ENCODE peak calls at places on chromosomes 5 and 9, in seven cellular contexts. W is mesendoderm; M is naive thymus-derived CD4-positive, alpha-beta T cell; O is body of pancreas; V is PC-3; X is SJSA1; R is IMR-90. U is an unnamed sample. For H3K36me3, the result is how much of the 10 kb centered on the place peaks cover.

GRCh38 chr5:59640411-59640810 is 253.1 kb downstream of the PDE4D start:
- DNase-seq in R (no peak), V (peak), W (no peak), O (no peak), X (no peak), M (no peak), U (no peak)

GRCh38 chr9:77588319-77588937 is 59.7 kb downstream of the GNA14 start:
- DNase-seq in W (peak), M (no peak), O (no peak), V (peak), R (peak), X (peak), U (no peak)

GRCh38 chr5:179422213-179422839 is 77.1 kb upstream of the ADAMTS2 start:
- DNase-seq in X (no peak), R (no peak), W (no peak), V (no peak), O (no peak), M (no peak), U (peak)

GRCh38 chr9:104927216-104927911 is 591 bp downstream of the ABCA1 start:
- DNase-seq in X (peak), R (peak), W (peak), V (peak), O (peak), M (peak), U (peak)

GRCh38 chr9:16367605-16368424 is 502.7 kb downstream of the BNC2 start:
- DNase-seq in W (peak), M (no peak), O (no peak), V (peak), X (no peak), R (peak), U (no peak)

GRCh38 chr5:11377896-11378295 is 526.4 kb downstream of the CTNND2 start:
- DNase-seq in X (no peak), W (peak), O (no peak), V (no peak), R (no peak), M (no peak), U (no peak)

GRCh38 chr9:137665697-137666504 is 47.1 kb downstream of the EHMT1 start:
- DNase-seq in R (no peak), X (no peak), V (no peak), O (no peak), W (peak), M (no peak), U (peak)

GRCh38 chr9:17906204-17906840 is 327.5 kb downstream of the SH3GL2 start:
- DNase-seq in O (no peak), W (peak), M (no peak), V (no peak), R (no peak), X (no peak), U (peak)

GRCh38 chr5:130890610-130891009 is 274.4 kb downstream of the HINT1 start:
- DNase-seq in M (no peak), R (no peak), O (no peak), W (no peak), V (no peak), X (no peak), U (no peak)

GRCh38 chr5:176473335-176474006 is 25.3 kb downstream of the FAF2 start:
- DNase-seq in V (peak), M (no peak), X (peak), O (no peak), R (peak), W (no peak), U (no peak)

GRCh38 chr5:177176175-177176704 is 42.7 kb downstream of the NSD1 start:
- DNase-seq in W (no peak), M (no peak), R (no peak), O (no peak), V (no peak), X (no peak), U (peak)

GRCh38 chr5:10695055-10695649 is 65.9 kb downstream of the DAP start:
- DNase-seq in V (peak), M (no peak), R (peak), W (peak), O (peak), X (peak), U (peak)

GRCh38 chr5:148873120-148873519 is 46.7 kb downstream of the ADRB2 start:
- DNase-seq in O (no peak), V (no peak), W (no peak), M (no peak), R (no peak), X (no peak), U (no peak)

GRCh38 chr5:127412698-127413097 is 104.7 kb upstream of the PRRC1 start:
- DNase-seq in M (no peak), W (no peak), R (no peak), V (no peak), X (no peak), O (no peak), U (no peak)

GRCh38 chr5:74865799-74866652 is at the start of gene FAM169A:
- DNase-seq in X (peak), M (peak), R (peak), O (peak), W (peak), V (peak), U (peak)

GRCh38 chr9:137798901-137799629 is 78.5 kb upstream of the CACNA1B start:
- DNase-seq in X (no peak), V (no peak), M (no peak), R (no peak), O (no peak), W (no peak), U (no peak)

GRCh38 chr5:61280205-61280604 is 51.9 kb upstream of the ZSWIM6 start:
- DNase-seq in X (no peak), R (peak), W (no peak), M (peak), V (peak), O (peak), U (no peak)

GRCh38 chr9:129568560-129569505 is 52.1 kb downstream of the C9orf50 start:
- DNase-seq in M (peak), R (no peak), O (peak), V (no peak), W (peak), X (no peak), U (peak)

GRCh38 chr5:147912015-147912414 is 5.7 kb upstream of the C5orf46 start:
- DNase-seq in R (no peak), W (no peak), V (no peak), O (no peak), X (no peak), M (no peak), U (no peak)

GRCh38 chr9:15135167-15135792 is 171.7 kb downstream of the TTC39B start:
- DNase-seq in V (peak), W (peak), O (peak), M (peak), X (peak), R (peak), U (no peak)

DNA sequence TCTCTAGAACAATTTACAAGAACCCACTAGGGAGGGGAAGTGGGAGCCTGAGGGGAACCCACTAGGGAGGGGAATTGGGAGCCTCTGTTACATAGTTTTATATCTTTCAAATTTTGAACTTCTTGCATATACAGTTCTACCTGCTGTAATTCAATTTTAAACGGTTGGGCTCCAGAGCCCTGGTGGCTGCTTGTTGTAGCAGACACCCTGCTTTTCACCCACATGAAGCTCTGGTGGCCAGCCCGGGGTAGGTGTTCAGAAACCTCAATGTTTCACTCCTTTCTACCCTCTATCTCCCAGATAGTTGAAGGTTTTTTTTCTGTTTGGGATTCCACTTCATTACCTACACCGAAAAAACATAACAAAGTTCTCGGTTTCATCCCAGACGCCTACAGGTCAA is 124.4 kb downstream of the TMEM174 start:
- DNase-seq in R (no peak), W (no peak), M (no peak), X (no peak), V (no peak), O (no peak), U (no peak)
- H3K27ac ChIP-seq in R (no peak), W (no peak), M (no peak), X (no peak), V (no peak), O (no peak), U (no peak)

GRCh38 chr5:91864902-91865420 is 481.8 kb upstream of the ARRDC3 start:
- DNase-seq in R (no peak), O (no peak), W (no peak), M (no peak), X (no peak), V (peak), U (no peak)
- H3K36me3 ChIP-seq in R (under half), O (under half), W (under half), M (under half), X (under half), V (under half), U (under half)

GRCh38 chr5:146073239-146073900 is 32.0 kb downstream of the PLAC8L1 start:
- DNase-seq in V (no peak), O (peak), R (no peak), W (peak), X (no peak), M (no peak), U (no peak)
- H3K27ac ChIP-seq in V (no peak), O (no peak), R (no peak), W (no peak), X (no peak), M (no peak), U (no peak)

GRCh38 chr9:133405508-133406009 is 12.3 kb downstream of the REXO4 start:
- DNase-seq in M (no peak), W (no peak), O (no peak), R (peak), X (no peak), V (no peak), U (no peak)

GRCh38 chr9:133406039-133406438 is 11.8 kb downstream of the REXO4 start:
- DNase-seq in M (no peak), R (no peak), W (no peak), V (no peak), O (no peak), X (no peak), U (no peak)

GRCh38 chr9:133406480-133407307 is 11.1 kb downstream of the REXO4 start:
- DNase-seq in R (peak), V (peak), W (peak), X (peak), O (peak), M (peak), U (peak)

GRCh38 chr9:133404440-133405002 is 13.3 kb downstream of the REXO4 start:
- DNase-seq in R (no peak), X (no peak), M (no peak), W (no peak), O (no peak), V (no peak), U (no peak)

GRCh38 chr9:133408042-133408441 is 9.8 kb downstream of the REXO4 start:
- DNase-seq in W (no peak), X (no peak), V (no peak), R (no peak), O (no peak), M (no peak), U (no peak)
- H3K36me3 ChIP-seq in W (under half), X (half or more), V (under half), R (half or more), O (under half), M (under half), U (half or more)

GRCh38 chr9:36036780-36037579 is at the start of gene RECK:
- DNase-seq in V (peak), X (peak), R (peak), M (peak), W (peak), O (peak), U (peak)
- H3K27ac ChIP-seq in V (no peak), X (peak), R (peak), M (peak), W (peak), O (peak), U (peak)

DNA sequence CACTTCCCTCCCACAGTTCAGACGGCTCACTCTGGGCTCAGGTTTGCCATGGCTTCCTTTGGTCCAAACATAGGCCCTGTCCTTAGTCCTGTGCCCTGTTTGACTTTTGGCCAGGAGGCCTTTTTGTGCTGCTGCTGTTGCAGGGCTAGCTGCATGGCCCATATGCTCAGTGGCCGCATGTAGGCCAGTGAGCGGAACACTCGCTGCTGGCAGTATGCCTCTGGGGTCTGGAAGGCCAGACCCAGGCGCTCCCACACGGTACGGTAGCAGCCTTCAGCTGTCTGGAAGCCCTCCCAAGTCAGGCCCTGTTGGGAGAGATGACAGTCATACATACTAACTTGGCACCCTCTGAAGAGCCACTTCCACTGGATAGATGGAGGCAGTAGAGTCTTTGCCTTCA is 4.7 kb downstream of the CREB3 start:
- DNase-seq in O (no peak), W (no peak), R (no peak), V (no peak), X (no peak), M (no peak), U (no peak)
- H3K36me3 ChIP-seq in O (under half), W (under half), R (half or more), V (under half), X (half or more), M (under half), U (half or more)

DNA sequence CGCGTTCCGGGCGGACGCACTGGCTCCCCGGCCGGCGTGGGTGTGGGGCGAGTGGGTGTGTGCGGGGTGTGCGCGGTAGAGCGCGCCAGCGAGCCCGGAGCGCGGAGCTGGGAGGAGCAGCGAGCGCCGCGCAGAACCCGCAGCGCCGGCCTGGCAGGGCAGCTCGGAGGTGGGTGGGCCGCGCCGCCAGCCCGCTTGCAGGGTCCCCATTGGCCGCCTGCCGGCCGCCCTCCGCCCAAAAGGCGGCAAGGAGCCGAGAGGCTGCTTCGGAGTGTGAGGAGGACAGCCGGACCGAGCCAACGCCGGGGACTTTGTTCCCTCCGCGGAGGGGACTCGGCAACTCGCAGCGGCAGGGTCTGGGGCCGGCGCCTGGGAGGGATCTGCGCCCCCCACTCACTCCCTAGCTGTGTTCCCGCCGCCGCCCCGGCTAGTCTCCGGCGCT is at the start of gene DAPK1:
- DNase-seq in X (peak), W (peak), O (peak), V (no peak), R (no peak), M (no peak), U (peak)
- H3K27ac ChIP-seq in X (peak), W (peak), O (peak), V (no peak), R (no peak), M (no peak), U (peak)

GRCh38 chr9:134827993-134828392 is 52.6 kb upstream of the FCN2 start:
- DNase-seq in V (no peak), O (no peak), X (no peak), M (no peak), R (no peak), W (no peak), U (no peak)

GRCh38 chr9:134829356-134829937 is 51.2 kb upstream of the FCN2 start:
- DNase-seq in R (no peak), V (no peak), X (no peak), M (no peak), O (no peak), W (no peak), U (no peak)

GRCh38 chr9:134828892-134829291 is 51.7 kb upstream of the FCN2 start:
- DNase-seq in O (no peak), R (no peak), V (no peak), W (no peak), X (no peak), M (no peak), U (no peak)

GRCh38 chr9:134826336-134827246 is 54.0 kb upstream of the FCN2 start:
- DNase-seq in M (no peak), R (no peak), W (no peak), O (no peak), X (no peak), V (no peak), U (no peak)

DNA sequence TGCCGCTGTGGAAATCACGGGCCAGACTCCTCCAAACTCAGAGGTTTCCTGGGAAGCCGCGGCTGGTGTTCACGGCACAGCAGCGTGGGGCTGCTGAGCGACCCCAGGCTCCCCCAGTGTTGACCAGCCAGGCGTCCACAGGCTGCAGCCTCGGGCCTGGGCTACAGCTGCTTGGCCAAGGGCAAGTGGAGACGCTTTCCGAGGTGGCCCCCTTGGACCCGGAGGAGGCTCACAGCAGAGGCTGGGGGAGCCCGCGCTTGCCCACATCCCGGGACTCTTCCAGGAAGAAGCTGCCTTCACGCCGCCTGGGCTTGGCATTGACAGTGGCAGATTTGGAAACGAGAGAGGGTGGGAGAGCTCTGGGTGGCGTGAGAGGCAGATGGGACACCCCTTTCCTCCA is 53.1 kb upstream of the FCN2 start:
- DNase-seq in M (no peak), O (no peak), V (no peak), X (no peak), W (no peak), R (no peak), U (no peak)
- H3K36me3 ChIP-seq in M (under half), O (under half), V (under half), X (half or more), W (under half), R (half or more), U (under half)